ENCODE peak calls at places on chromosome 7, in four cellular contexts. Q is astrocyte of the spinal cord, K is mucosa of gallbladder, I is foreskin fibroblast. X is an unnamed sample.

GRCh38 chr7:149432121-149432691 is 28.7 kb downstream of the ZNF777 start:
- DNase-seq in Q (no peak), K (no peak), I (no peak), X (no peak)

GRCh38 chr7:16889851-16890443 is 8.2 kb upstream of the AGR3 start:
- DNase-seq in Q (no peak), K (no peak), I (no peak), X (no peak)

GRCh38 chr7:36708765-36709164 is 15.5 kb downstream of the AOAH start:
- DNase-seq in Q (no peak), K (no peak), I (no peak), X (no peak)

GRCh38 chr7:18020138-18020715 is 7.4 kb downstream of the PRPS1L1 start:
- DNase-seq in Q (peak; percentile 10), K (no peak), I (peak; percentile 18), X (peak; percentile 55)

GRCh38 chr7:137331378-137331777 is 12.2 kb downstream of the PTN start:
- DNase-seq in Q (peak; percentile 55), K (no peak), I (peak; percentile 53), X (no peak)

GRCh38 chr7:30074422-30075030 is 46.3 kb downstream of the PLEKHA8 start:
- DNase-seq in Q (peak; percentile 52), K (no peak), I (peak; percentile 62), X (peak; percentile 68)

GRCh38 chr7:1557006-1557405 is 1.0 kb upstream of the TMEM184A start:
- DNase-seq in Q (no peak), K (no peak), I (no peak), X (no peak)

GRCh38 chr7:47621347-47621746 is 39.4 kb upstream of the TNS3 start:
- DNase-seq in Q (no peak), K (no peak), I (no peak), X (no peak)

GRCh38 chr7:25951414-25952276 is 200.4 kb upstream of the NFE2L3 start:
- DNase-seq in Q (no peak), K (no peak), I (peak; percentile 27), X (no peak)

GRCh38 chr7:39084344-39084743 is 106.6 kb downstream of the POU6F2 start:
- DNase-seq in Q (no peak), K (no peak), I (no peak), X (no peak)

GRCh38 chr7:104956753-104957450 is 57.1 kb upstream of the KMT2E start:
- DNase-seq in Q (peak; percentile 96), K (no peak), I (peak; percentile 89), X (peak; percentile 94)

GRCh38 chr7:128937647-128938523 is at the start of gene IRF5:
- DNase-seq in Q (no peak), K (peak; percentile 57), I (peak; percentile 26), X (no peak)

GRCh38 chr7:129376778-129377700 is 57.2 kb upstream of the STRIP2 start:
- DNase-seq in Q (peak; percentile 14), K (no peak), I (peak; percentile 42), X (peak; percentile 73)

GRCh38 chr7:146090023-146090645 is 26.5 kb upstream of the CNTNAP2 start:
- DNase-seq in Q (peak; percentile 23), K (no peak), I (no peak), X (peak; percentile 26)